ENCODE peak calls at places on chromosomes 5 and 9, in four cellular contexts. Q, L, N and Z are unnamed samples.

GRCh38 chr5:130277522-130277921 is 373.3 kb downstream of the CHSY3 start:
- DNase-seq in Q (no peak), L (no peak), N (no peak), Z (no peak)

GRCh38 chr5:68225188-68225910 is 9.8 kb downstream of the PIK3R1 start:
- DNase-seq in Q (no peak), L (peak), N (peak), Z (no peak)

GRCh38 chr5:160118349-160119141 is 705 bp downstream of the PWWP2A start:
- DNase-seq in Q (peak), L (peak), N (peak), Z (peak)

GRCh38 chr9:135618866-135619598 is 20.3 kb downstream of the GLT6D1 start:
- DNase-seq in Q (no peak), L (no peak), N (no peak), Z (no peak)

GRCh38 chr5:149820536-149821503 is 90.7 kb downstream of the PPARGC1B start:
- DNase-seq in Q (no peak), L (no peak), N (no peak), Z (no peak)

GRCh38 chr5:156356238-156356637 is 29.3 kb downstream of the SGCD start:
- DNase-seq in Q (no peak), L (no peak), N (no peak), Z (no peak)

GRCh38 chr5:15834596-15835245 is 334.7 kb downstream of the FBXL7 start:
- DNase-seq in Q (no peak), L (peak), N (no peak), Z (no peak)

GRCh38 chr5:157273131-157273556 is 7.2 kb downstream of the CYFIP2 start:
- DNase-seq in Q (no peak), L (no peak), N (no peak), Z (no peak)

GRCh38 chr9:121871431-121872025 is 220.1 kb downstream of the DAB2IP start:
- DNase-seq in Q (no peak), L (no peak), N (no peak), Z (no peak)

GRCh38 chr9:137433916-137434431 is 7.2 kb downstream of the ENTPD8 start:
- DNase-seq in Q (no peak), L (no peak), N (no peak), Z (no peak)

GRCh38 chr9:87521834-87522233 is 24.2 kb downstream of the DAPK1 start:
- DNase-seq in Q (no peak), L (no peak), N (no peak), Z (no peak)

GRCh38 chr5:66595877-66596790 is at the start of gene MAST4:
- DNase-seq in Q (peak), L (peak), N (peak), Z (peak)
- TF ChIP-seq EP300 in Q (no peak), L (no peak), N (no peak), Z (no peak)

GRCh38 chr5:6066026-6066425 is 312.3 kb downstream of the MED10 start:
- DNase-seq in Q (no peak), L (no peak), N (no peak), Z (no peak)
- TF ChIP-seq CTCF in Q (no peak), L (no peak), N (no peak), Z (no peak)

GRCh38 chr9:85408494-85408893 is 333.3 kb downstream of the AGTPBP1 start:
- DNase-seq in Q (no peak), L (peak), N (no peak), Z (no peak)

GRCh38 chr9:85416720-85417119 is 325.0 kb downstream of the AGTPBP1 start:
- DNase-seq in Q (no peak), L (no peak), N (no peak), Z (no peak)

GRCh38 chr9:85417674-85418073 is 324.1 kb downstream of the AGTPBP1 start:
- DNase-seq in Q (no peak), L (no peak), N (no peak), Z (no peak)

GRCh38 chr9:85414399-85414798 is 327.4 kb downstream of the AGTPBP1 start:
- DNase-seq in Q (no peak), L (no peak), N (no peak), Z (no peak)
- TF ChIP-seq EP300 in Q (no peak), L (no peak), N (no peak), Z (no peak)

GRCh38 chr9:94729199-94729598 is 2.7 kb downstream of the AOPEP start:
- DNase-seq in Q (no peak), L (peak), N (no peak), Z (no peak)
- TF ChIP-seq CTCF in Q (peak), L (peak), N (no peak), Z (no peak)